ENCODE peak calls at places on chromosomes 3 and 15, in ten cellular contexts. One of them, this sample, is unnamed.

GRCh38 chr3:21747376-21747775 is 3.6 kb downstream of the ZNF385D start:
- DNase-seq in AG10803: peak
- DNase-seq in osteocyte: no peak
- DNase-seq in cardiac muscle cell: no peak
- DNase-seq in ovary: no peak
- DNase-seq in sigmoid colon: no peak
- DNase-seq in A673: no peak
- DNase-seq in A549: no peak
- DNase-seq in H9: no peak
- DNase-seq in kidney epithelial cell: peak
- DNase-seq in this sample: no peak

GRCh38 chr3:90010341-90010740 is 902.9 kb downstream of the EPHA3 start:
- DNase-seq in sigmoid colon: no peak
- DNase-seq in A549: no peak
- DNase-seq in kidney epithelial cell: no peak
- DNase-seq in osteocyte: no peak
- DNase-seq in cardiac muscle cell: peak
- DNase-seq in ovary: no peak
- DNase-seq in H9: no peak
- DNase-seq in AG10803: no peak
- DNase-seq in A673: peak
- DNase-seq in this sample: no peak

GRCh38 chr3:30644615-30645014 is 38.2 kb downstream of the TGFBR2 start:
- DNase-seq in osteocyte: no peak
- DNase-seq in A549: no peak
- DNase-seq in A673: peak
- DNase-seq in kidney epithelial cell: no peak
- DNase-seq in ovary: peak
- DNase-seq in cardiac muscle cell: peak
- DNase-seq in AG10803: peak
- DNase-seq in sigmoid colon: peak
- DNase-seq in H9: no peak
- DNase-seq in this sample: peak

GRCh38 chr3:8759038-8759755 is 10.2 kb downstream of the OXTR start:
- DNase-seq in osteocyte: no peak
- DNase-seq in ovary: no peak
- DNase-seq in A673: no peak
- DNase-seq in kidney epithelial cell: no peak
- DNase-seq in A549: no peak
- DNase-seq in AG10803: peak
- DNase-seq in H9: peak
- DNase-seq in cardiac muscle cell: no peak
- DNase-seq in sigmoid colon: no peak
- DNase-seq in this sample: no peak

GRCh38 chr3:194867270-194867983 is 181.7 kb downstream of the FAM43A start:
- DNase-seq in kidney epithelial cell: no peak
- DNase-seq in A549: no peak
- DNase-seq in A673: peak
- DNase-seq in sigmoid colon: no peak
- DNase-seq in H9: no peak
- DNase-seq in osteocyte: no peak
- DNase-seq in ovary: no peak
- DNase-seq in AG10803: no peak
- DNase-seq in cardiac muscle cell: peak
- DNase-seq in this sample: no peak

GRCh38 chr3:96266395-96267187 is 547.8 kb upstream of the EPHA6 start:
- DNase-seq in AG10803: no peak
- DNase-seq in H9: no peak
- DNase-seq in A549: no peak
- DNase-seq in ovary: no peak
- DNase-seq in osteocyte: no peak
- DNase-seq in A673: no peak
- DNase-seq in cardiac muscle cell: no peak
- DNase-seq in kidney epithelial cell: no peak
- DNase-seq in sigmoid colon: no peak
- DNase-seq in this sample: no peak

GRCh38 chr3:108461641-108462040 is 48.8 kb downstream of the MYH15 start:
- DNase-seq in H9: no peak
- DNase-seq in ovary: no peak
- DNase-seq in A673: no peak
- DNase-seq in osteocyte: no peak
- DNase-seq in cardiac muscle cell: peak
- DNase-seq in AG10803: peak
- DNase-seq in kidney epithelial cell: no peak
- DNase-seq in sigmoid colon: no peak
- DNase-seq in A549: no peak
- DNase-seq in this sample: no peak

GRCh38 chr3:105790534-105790933 is 78.3 kb downstream of the CBLB start:
- DNase-seq in AG10803: no peak
- DNase-seq in ovary: no peak
- DNase-seq in A549: no peak
- DNase-seq in A673: no peak
- DNase-seq in H9: no peak
- DNase-seq in osteocyte: no peak
- DNase-seq in sigmoid colon: no peak
- DNase-seq in kidney epithelial cell: no peak
- DNase-seq in cardiac muscle cell: peak
- DNase-seq in this sample: no peak

GRCh38 chr3:99023590-99024192 is 122.2 kb upstream of the DCBLD2 start:
- DNase-seq in sigmoid colon: no peak
- DNase-seq in osteocyte: no peak
- DNase-seq in kidney epithelial cell: no peak
- DNase-seq in cardiac muscle cell: peak
- DNase-seq in AG10803: peak
- DNase-seq in A549: peak
- DNase-seq in A673: peak
- DNase-seq in H9: no peak
- DNase-seq in ovary: no peak
- DNase-seq in this sample: peak

GRCh38 chr15:37877851-37878577 is 56.4 kb upstream of the TMCO5A start:
- DNase-seq in AG10803: peak
- DNase-seq in cardiac muscle cell: peak
- DNase-seq in sigmoid colon: no peak
- DNase-seq in kidney epithelial cell: no peak
- DNase-seq in A673: peak
- DNase-seq in osteocyte: no peak
- DNase-seq in H9: no peak
- DNase-seq in A549: no peak
- DNase-seq in ovary: no peak
- DNase-seq in this sample: no peak

GRCh38 chr3:27110020-27110419 is 259.2 kb downstream of the NEK10 start:
- DNase-seq in A673: no peak
- DNase-seq in cardiac muscle cell: no peak
- DNase-seq in osteocyte: no peak
- DNase-seq in kidney epithelial cell: no peak
- DNase-seq in ovary: no peak
- DNase-seq in sigmoid colon: no peak
- DNase-seq in A549: no peak
- DNase-seq in AG10803: no peak
- DNase-seq in H9: no peak
- DNase-seq in this sample: no peak

GRCh38 chr3:27108322-27108721 is 260.9 kb downstream of the NEK10 start:
- DNase-seq in H9: no peak
- DNase-seq in osteocyte: no peak
- DNase-seq in A549: no peak
- DNase-seq in sigmoid colon: no peak
- DNase-seq in A673: no peak
- DNase-seq in ovary: no peak
- DNase-seq in kidney epithelial cell: no peak
- DNase-seq in cardiac muscle cell: no peak
- DNase-seq in AG10803: no peak
- DNase-seq in this sample: no peak

GRCh38 chr3:27105904-27106303 is 263.3 kb downstream of the NEK10 start:
- DNase-seq in sigmoid colon: no peak
- DNase-seq in H9: peak
- DNase-seq in AG10803: no peak
- DNase-seq in cardiac muscle cell: no peak
- DNase-seq in A549: peak
- DNase-seq in kidney epithelial cell: no peak
- DNase-seq in osteocyte: no peak
- DNase-seq in A673: no peak
- DNase-seq in ovary: no peak
- DNase-seq in this sample: no peak
- TF ChIP-seq CTCF in sigmoid colon: no peak
- TF ChIP-seq CTCF in H9: peak
- TF ChIP-seq CTCF in AG10803: no peak
- TF ChIP-seq CTCF in cardiac muscle cell: peak
- TF ChIP-seq CTCF in A549: peak
- TF ChIP-seq CTCF in kidney epithelial cell: peak
- TF ChIP-seq CTCF in osteocyte: no peak
- TF ChIP-seq CTCF in A673: peak
- TF ChIP-seq CTCF in ovary: no peak
- TF ChIP-seq CTCF in this sample: no peak

DNA sequence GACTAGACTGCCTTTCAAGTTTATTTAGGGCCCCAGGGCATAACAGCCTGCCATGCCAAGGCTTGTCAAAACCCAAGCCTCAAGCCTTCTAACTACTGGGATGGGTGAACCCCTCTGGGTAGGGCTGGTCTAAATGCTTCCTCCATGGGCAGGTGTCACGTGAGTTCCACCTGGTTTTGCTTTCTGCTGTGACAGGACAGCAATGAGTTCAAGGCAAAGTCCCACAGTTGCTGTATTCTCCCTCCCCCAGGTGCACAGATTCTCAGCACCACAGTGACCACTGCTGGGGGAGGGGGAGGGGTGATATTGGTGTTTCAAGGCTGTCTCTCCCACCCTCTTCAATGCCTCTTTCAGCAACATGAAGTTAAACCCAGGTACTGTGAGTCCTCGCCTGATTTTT is 46.9 kb upstream of the UBE2Q2 start:
- DNase-seq in cardiac muscle cell: no peak
- DNase-seq in AG10803: no peak
- DNase-seq in kidney epithelial cell: no peak
- DNase-seq in A673: no peak
- DNase-seq in ovary: no peak
- DNase-seq in H9: no peak
- DNase-seq in osteocyte: no peak
- DNase-seq in sigmoid colon: no peak
- DNase-seq in A549: no peak
- DNase-seq in this sample: no peak
- TF ChIP-seq CTCF in cardiac muscle cell: no peak
- TF ChIP-seq CTCF in AG10803: no peak
- TF ChIP-seq CTCF in kidney epithelial cell: no peak
- TF ChIP-seq CTCF in A673: no peak
- TF ChIP-seq CTCF in ovary: no peak
- TF ChIP-seq CTCF in H9: no peak
- TF ChIP-seq CTCF in osteocyte: no peak
- TF ChIP-seq CTCF in sigmoid colon: no peak
- TF ChIP-seq CTCF in A549: no peak
- TF ChIP-seq CTCF in this sample: no peak

GRCh38 chr15:73986776-73987056 is 5.4 kb downstream of the STOML1 start:
- DNase-seq in osteocyte: no peak
- DNase-seq in AG10803: no peak
- DNase-seq in ovary: no peak
- DNase-seq in A549: no peak
- DNase-seq in kidney epithelial cell: no peak
- DNase-seq in H9: no peak
- DNase-seq in cardiac muscle cell: no peak
- DNase-seq in sigmoid colon: no peak
- DNase-seq in A673: no peak
- DNase-seq in this sample: no peak
- TF ChIP-seq CTCF in osteocyte: no peak
- TF ChIP-seq CTCF in AG10803: no peak
- TF ChIP-seq CTCF in ovary: no peak
- TF ChIP-seq CTCF in A549: no peak
- TF ChIP-seq CTCF in kidney epithelial cell: no peak
- TF ChIP-seq CTCF in H9: no peak
- TF ChIP-seq CTCF in cardiac muscle cell: no peak
- TF ChIP-seq CTCF in sigmoid colon: no peak
- TF ChIP-seq CTCF in A673: no peak
- TF ChIP-seq CTCF in this sample: no peak

GRCh38 chr15:77819271-77819806 is 186.6 kb upstream of the LINGO1 start:
- DNase-seq in A673: peak
- DNase-seq in osteocyte: no peak
- DNase-seq in AG10803: no peak
- DNase-seq in A549: peak
- DNase-seq in ovary: no peak
- DNase-seq in kidney epithelial cell: no peak
- DNase-seq in cardiac muscle cell: no peak
- DNase-seq in sigmoid colon: no peak
- DNase-seq in H9: no peak
- DNase-seq in this sample: no peak

GRCh38 chr15:77821959-77822256 is 189.2 kb upstream of the LINGO1 start:
- DNase-seq in osteocyte: no peak
- DNase-seq in kidney epithelial cell: no peak
- DNase-seq in A549: no peak
- DNase-seq in cardiac muscle cell: no peak
- DNase-seq in H9: no peak
- DNase-seq in sigmoid colon: no peak
- DNase-seq in AG10803: no peak
- DNase-seq in ovary: no peak
- DNase-seq in A673: no peak
- DNase-seq in this sample: no peak

GRCh38 chr15:77821188-77821958 is 188.7 kb upstream of the LINGO1 start:
- DNase-seq in A549: peak
- DNase-seq in A673: peak
- DNase-seq in kidney epithelial cell: no peak
- DNase-seq in osteocyte: no peak
- DNase-seq in AG10803: peak
- DNase-seq in sigmoid colon: no peak
- DNase-seq in cardiac muscle cell: peak
- DNase-seq in ovary: peak
- DNase-seq in H9: peak
- DNase-seq in this sample: peak

GRCh38 chr15:77818484-77819270 is 186.0 kb upstream of the LINGO1 start:
- DNase-seq in H9: peak
- DNase-seq in A549: no peak
- DNase-seq in ovary: no peak
- DNase-seq in kidney epithelial cell: no peak
- DNase-seq in cardiac muscle cell: no peak
- DNase-seq in osteocyte: no peak
- DNase-seq in sigmoid colon: no peak
- DNase-seq in AG10803: no peak
- DNase-seq in A673: peak
- DNase-seq in this sample: no peak

DNA sequence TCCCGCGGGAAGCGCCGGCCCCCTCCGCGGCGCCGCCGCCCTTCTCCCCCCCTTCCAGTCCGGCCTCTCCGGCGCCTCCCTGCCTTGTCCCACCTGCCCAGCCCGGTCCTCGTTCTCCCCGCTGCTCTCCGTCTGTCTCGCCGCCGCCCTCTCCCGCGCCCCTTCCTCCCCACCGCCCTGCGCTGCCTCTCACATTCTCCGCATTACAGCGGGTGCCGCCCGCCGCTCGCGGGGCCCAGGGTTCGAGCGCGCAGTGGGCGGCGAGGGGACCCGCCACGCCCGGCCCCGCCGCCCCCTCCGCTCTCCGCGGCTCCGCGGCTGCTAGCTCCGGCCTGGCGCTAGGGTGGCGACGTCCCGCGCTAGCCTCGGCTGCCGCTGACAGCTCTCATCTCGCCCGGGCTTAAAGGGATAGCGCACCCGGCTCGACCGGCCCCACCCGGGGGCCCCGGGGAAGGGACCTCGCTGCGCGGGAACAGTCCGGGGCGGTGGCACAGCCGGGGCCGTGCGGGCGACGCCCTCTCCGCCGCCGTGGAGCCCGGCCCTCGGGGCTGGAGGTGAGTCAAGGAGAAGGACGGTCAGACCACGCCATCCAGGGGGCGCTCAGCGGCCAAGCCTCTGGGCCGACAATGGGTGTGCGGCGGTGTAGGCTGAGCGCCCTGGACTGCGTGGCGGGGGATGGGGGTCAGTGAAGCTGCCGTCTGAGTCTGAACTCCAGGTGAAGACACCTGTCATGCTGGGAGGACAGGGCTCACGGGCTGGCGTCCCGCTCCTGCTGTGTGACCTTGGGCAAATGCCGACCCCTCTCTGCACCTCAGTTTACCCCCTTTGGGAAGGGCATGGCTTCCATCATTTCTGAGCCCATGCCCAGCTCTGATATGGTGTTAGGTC is 187.4 kb upstream of the LINGO1 start:
- DNase-seq in osteocyte: no peak
- DNase-seq in A549: peak
- DNase-seq in cardiac muscle cell: peak
- DNase-seq in sigmoid colon: no peak
- DNase-seq in ovary: no peak
- DNase-seq in kidney epithelial cell: no peak
- DNase-seq in H9: peak
- DNase-seq in AG10803: no peak
- DNase-seq in A673: peak
- DNase-seq in this sample: no peak
- TF ChIP-seq CTCF in osteocyte: peak
- TF ChIP-seq CTCF in A549: peak
- TF ChIP-seq CTCF in cardiac muscle cell: peak
- TF ChIP-seq CTCF in sigmoid colon: no peak
- TF ChIP-seq CTCF in ovary: no peak
- TF ChIP-seq CTCF in kidney epithelial cell: peak
- TF ChIP-seq CTCF in H9: peak
- TF ChIP-seq CTCF in AG10803: no peak
- TF ChIP-seq CTCF in A673: no peak
- TF ChIP-seq CTCF in this sample: no peak

This sample was measured in GM10248.